ENCODE peak calls at places on chromosomes 5 and 9, in four cellular contexts. X is AG04450, L is choroid plexus epithelial cell, O is heart right ventricle. D is an unnamed sample.

GRCh38 chr5:944992-945685 is 52.5 kb downstream of the TRIP13 start:
- DNase-seq in X (no peak), L (no peak), O (no peak), D (no peak)

GRCh38 chr9:85224729-85225128 is 517.0 kb downstream of the AGTPBP1 start:
- DNase-seq in X (no peak), L (peak; percentile 3), O (no peak), D (peak; percentile 87)

GRCh38 chr5:172420215-172420934 is 34.0 kb downstream of the SH3PXD2B start:
- DNase-seq in X (peak; percentile 61), L (peak; percentile 79), O (peak; percentile 65), D (peak; percentile 100)

GRCh38 chr5:23208959-23209431 is 298.4 kb upstream of the PRDM9 start:
- DNase-seq in X (no peak), L (peak; percentile 57), O (peak; percentile 5), D (peak; percentile 76)

GRCh38 chr9:113572076-113572861 is 108.7 kb downstream of the RGS3 start:
- DNase-seq in X (no peak), L (no peak), O (no peak), D (no peak)

GRCh38 chr5:1564182-1564748 is 40.5 kb upstream of the LPCAT1 start:
- DNase-seq in X (no peak), L (peak; percentile 31), O (peak; percentile 29), D (peak; percentile 79)

GRCh38 chr9:6198251-6198650 is 17.4 kb upstream of the IL33 start:
- DNase-seq in X (no peak), L (no peak), O (no peak), D (no peak)

GRCh38 chr9:10548348-10548747 is 64.5 kb downstream of the PTPRD start:
- DNase-seq in X (no peak), L (no peak), O (no peak), D (no peak)

GRCh38 chr5:117681855-117682254 is 1107.2 kb upstream of the SEMA6A start:
- DNase-seq in X (no peak), L (no peak), O (no peak), D (no peak)

GRCh38 chr9:89810434-89810833 is 205.6 kb downstream of the GADD45G start:
- DNase-seq in X (no peak), L (peak; percentile 71), O (no peak), D (no peak)

GRCh38 chr5:464446-464842 is 21.5 kb downstream of the EXOC3 start:
- DNase-seq in X (no peak), L (no peak), O (no peak), D (no peak)

GRCh38 chr5:28165116-28165515 is 1126.7 kb upstream of the CDH9 start:
- DNase-seq in X (no peak), L (peak; percentile 82), O (no peak), D (peak; percentile 36)

GRCh38 chr5:39013938-39014337 is 60.3 kb downstream of the RICTOR start:
- DNase-seq in X (peak; percentile 30), L (peak; percentile 76), O (no peak), D (no peak)

GRCh38 chr9:111438576-111439235 is 45.5 kb downstream of the ECPAS start:
- DNase-seq in X (no peak), L (peak; percentile 85), O (no peak), D (peak; percentile 9)

GRCh38 chr5:143119881-143120341 is 283.6 kb downstream of the NR3C1 start:
- DNase-seq in X (no peak), L (no peak), O (no peak), D (no peak)

GRCh38 chr9:4105183-4105582 is 194.7 kb downstream of the GLIS3 start:
- DNase-seq in X (no peak), L (no peak), O (no peak), D (no peak)

GRCh38 chr9:135296783-135297715 is 182.5 kb upstream of the PPP1R26 start:
- DNase-seq in X (no peak), L (no peak), O (no peak), D (no peak)

GRCh38 chr9:122180633-122181032 is 20.9 kb downstream of the MORN5 start:
- DNase-seq in X (peak; percentile 57), L (peak; percentile 93), O (no peak), D (peak; percentile 62)

GRCh38 chr5:92332039-92332438 is 948.9 kb upstream of the ARRDC3 start:
- DNase-seq in X (no peak), L (no peak), O (no peak), D (peak; percentile 13)

GRCh38 chr5:83469075-83469474 is 2.5 kb upstream of the VCAN start:
- DNase-seq in X (no peak), L (no peak), O (no peak), D (no peak)

GRCh38 chr9:111179577-111179976 is 141.3 kb upstream of the LPAR1 start:
- DNase-seq in X (no peak), L (peak; percentile 51), O (peak; percentile 15), D (no peak)

GRCh38 chr9:119853126-119853525 is 483.9 kb upstream of the BRINP1 start:
- DNase-seq in X (no peak), L (no peak), O (no peak), D (no peak)

GRCh38 chr9:11107196-11107595 is 494.4 kb upstream of the PTPRD start:
- DNase-seq in X (no peak), L (no peak), O (no peak), D (no peak)

GRCh38 chr5:7592910-7593309 is 197.0 kb downstream of the ADCY2 start:
- DNase-seq in X (no peak), L (no peak), O (no peak), D (peak; percentile 1)

GRCh38 chr9:127509261-127509954 is 58.1 kb downstream of the LRSAM1 start:
- DNase-seq in X (no peak), L (no peak), O (no peak), D (no peak)

GRCh38 chr9:131282688-131283422 is 6.5 kb upstream of the FAM78A start:
- DNase-seq in X (no peak), L (peak; percentile 45), O (no peak), D (no peak)

GRCh38 chr9:136857166-136857565 is 5.0 kb downstream of the MAMDC4 start:
- DNase-seq in X (no peak), L (no peak), O (no peak), D (no peak)

GRCh38 chr5:19256036-19256435 is 732.0 kb downstream of the CDH18 start:
- DNase-seq in X (no peak), L (no peak), O (no peak), D (no peak)

GRCh38 chr9:36488322-36488838 is 84.3 kb upstream of the MELK start:
- DNase-seq in X (no peak), L (no peak), O (no peak), D (no peak)

DNA sequence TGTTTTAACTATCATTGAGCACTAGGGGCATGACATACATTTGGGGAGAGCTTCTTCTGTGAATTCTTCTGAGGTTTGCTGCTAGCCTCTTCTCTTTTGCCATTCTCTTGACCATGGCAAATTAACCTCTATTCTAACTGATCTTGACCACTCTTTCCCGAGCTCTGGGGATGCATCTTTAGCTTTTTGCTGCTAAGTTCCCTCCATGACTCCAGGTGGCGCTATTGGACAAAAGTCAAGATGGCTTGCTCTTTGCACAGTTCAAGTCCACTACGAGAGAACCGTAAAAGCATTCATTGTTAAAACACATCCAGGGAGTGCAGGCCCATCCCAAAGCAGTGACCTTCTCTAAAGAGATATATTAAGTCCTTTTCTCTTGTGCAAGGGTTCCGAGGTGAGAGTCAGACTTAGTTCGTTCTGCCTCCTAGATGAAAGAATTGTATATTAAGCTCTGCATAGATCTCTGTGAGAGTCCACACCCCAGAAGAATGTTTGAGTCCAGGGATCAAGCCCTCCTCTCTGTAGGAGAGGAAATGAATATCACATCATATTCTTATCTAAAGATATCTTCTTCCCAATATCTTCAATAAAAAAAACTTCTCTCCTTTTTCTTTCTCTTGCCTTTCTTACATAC is 1152.9 kb upstream of the CDH6 start:
- DNase-seq in X (no peak), L (peak; percentile 93), O (no peak), D (peak; percentile 84)
- TF ChIP-seq CTCF in X (peak; percentile 48), L (peak; percentile 99), O (peak; percentile 41), D (peak; percentile 82)

GRCh38 chr5:54757541-54757940 is 227.9 kb downstream of the ESM1 start:
- DNase-seq in X (no peak), L (no peak), O (no peak), D (no peak)
- TF ChIP-seq CTCF in X (no peak), L (no peak), O (no peak), D (no peak)

GRCh38 chr5:57184322-57184721 is 10.5 kb downstream of the GPBP1 start:
- DNase-seq in X (no peak), L (no peak), O (no peak), D (peak; percentile 32)
- TF ChIP-seq CTCF in X (no peak), L (no peak), O (no peak), D (no peak)

GRCh38 chr5:80070338-80071056 is 35.3 kb downstream of the THBS4 start:
- DNase-seq in X (no peak), L (no peak), O (no peak), D (no peak)
- TF ChIP-seq CTCF in X (no peak), L (no peak), O (no peak), D (no peak)

GRCh38 chr9:73916016-73916673 is 581.0 kb upstream of the RORB start:
- DNase-seq in X (no peak), L (peak; percentile 71), O (no peak), D (peak; percentile 14)
- TF ChIP-seq CTCF in X (no peak), L (peak; percentile 69), O (no peak), D (no peak)

DNA sequence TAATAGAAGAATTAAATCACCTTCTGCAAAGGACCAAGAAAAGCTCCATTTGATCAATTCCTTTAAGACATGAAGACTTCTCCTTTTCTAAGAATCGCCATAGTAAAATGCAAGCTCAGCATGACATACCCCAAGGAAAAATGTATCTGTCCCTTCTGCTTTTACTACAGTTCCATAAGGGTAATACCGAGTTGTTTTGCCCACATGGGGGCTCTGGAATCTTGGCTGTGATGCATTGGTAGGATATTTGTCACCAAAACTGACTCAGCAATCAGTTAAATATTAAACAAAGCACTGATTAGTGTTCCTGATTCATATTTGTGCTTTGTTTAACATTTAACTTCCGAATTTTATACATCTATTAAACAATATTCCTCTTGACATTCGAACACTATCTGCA is 24.3 kb upstream of the KCNIP1 start:
- DNase-seq in X (no peak), L (peak; percentile 52), O (no peak), D (no peak)
- TF ChIP-seq CTCF in X (no peak), L (peak; percentile 19), O (no peak), D (no peak)

D was measured in MCF 10A.